ENCODE peak calls at places on chromosome 11, in five cellular contexts. N is uterus, Q is A549, J is stomach, C is IMR-90. T is an unnamed sample.

GRCh38 chr11:70364745-70365535 is 33.4 kb upstream of the CTTN start:
- DNase-seq in N (no peak), J (no peak), C (no peak), Q (no peak), T (no peak)

GRCh38 chr11:62558669-62559068 is 12.1 kb upstream of the AHNAK start:
- DNase-seq in C (no peak), N (no peak), J (no peak), Q (no peak), T (no peak)

GRCh38 chr11:110177057-110177397 is 83.8 kb downstream of the ZC3H12C start:
- DNase-seq in J (no peak), N (no peak), Q (no peak), C (no peak), T (no peak)

GRCh38 chr11:94129505-94130335 is 1.1 kb downstream of the PANX1 start:
- DNase-seq in C (peak; percentile 39), Q (no peak), N (no peak), J (no peak), T (no peak)

GRCh38 chr11:60367009-60367408 is 11.3 kb upstream of the MS4A7 start:
- DNase-seq in Q (no peak), N (no peak), J (no peak), C (no peak), T (no peak)

GRCh38 chr11:15757299-15757698 is 599.0 kb downstream of the SOX6 start:
- DNase-seq in N (no peak), J (no peak), C (no peak), Q (no peak), T (no peak)

GRCh38 chr11:110373061-110373702 is 56.6 kb upstream of the FDX1 start:
- DNase-seq in J (no peak), C (peak; percentile 60), N (no peak), Q (no peak), T (no peak)

GRCh38 chr11:29485641-29486040 is 531.2 kb downstream of the KCNA4 start:
- DNase-seq in N (no peak), C (peak; percentile 1), J (no peak), Q (no peak), T (no peak)

GRCh38 chr11:64253481-64253880 is 2.2 kb downstream of the PLCB3 start:
- DNase-seq in Q (no peak), J (no peak), C (no peak), N (no peak), T (no peak)

GRCh38 chr11:95764267-95764898 is 25.2 kb downstream of the FAM76B start:
- DNase-seq in Q (peak; percentile 13), C (peak; percentile 67), J (no peak), N (no peak), T (no peak)

GRCh38 chr11:35321532-35322320 is 97.6 kb downstream of the SLC1A2 start:
- DNase-seq in J (no peak), C (peak; percentile 69), Q (no peak), N (no peak), T (peak; percentile 77)

GRCh38 chr11:106077609-106078517 is at the start of gene AASDHPPT:
- DNase-seq in J (peak; percentile 34), Q (peak; percentile 1), N (no peak), C (peak; percentile 29), T (peak; percentile 43)

GRCh38 chr11:77617892-77618291 is 19.7 kb downstream of the CLNS1A start:
- DNase-seq in J (no peak), C (peak; percentile 31), N (no peak), Q (no peak), T (no peak)

GRCh38 chr11:77619576-77620198 is 17.9 kb downstream of the CLNS1A start:
- DNase-seq in C (peak; percentile 54), Q (peak; percentile 12), J (no peak), N (no peak), T (no peak)
- TF ChIP-seq POLR2A in C (no peak), Q (no peak), J (no peak), N (no peak), T (no peak)

GRCh38 chr11:18384157-18384641 is 10.2 kb upstream of the LDHA start:
- DNase-seq in N (peak; percentile 71), Q (peak; percentile 88), C (peak; percentile 79), J (peak; percentile 63), T (peak; percentile 79)
- H3K4me3 ChIP-seq in N (no peak overlapping the region), Q (no peak overlapping the region), C (no peak overlapping the region), J (no peak overlapping the region), T (no peak overlapping the region)

GRCh38 chr11:112017538-112017937 is 7.7 kb upstream of the DLAT start:
- DNase-seq in J (no peak), N (no peak), C (peak; percentile 78), Q (no peak), T (peak; percentile 73)
- H3K27ac ChIP-seq in J (peak overlapping the region; percentile 78), N (no peak overlapping the region), C (peak overlapping the region; percentile 13), Q (no peak overlapping the region), T (no peak overlapping the region)

DNA sequence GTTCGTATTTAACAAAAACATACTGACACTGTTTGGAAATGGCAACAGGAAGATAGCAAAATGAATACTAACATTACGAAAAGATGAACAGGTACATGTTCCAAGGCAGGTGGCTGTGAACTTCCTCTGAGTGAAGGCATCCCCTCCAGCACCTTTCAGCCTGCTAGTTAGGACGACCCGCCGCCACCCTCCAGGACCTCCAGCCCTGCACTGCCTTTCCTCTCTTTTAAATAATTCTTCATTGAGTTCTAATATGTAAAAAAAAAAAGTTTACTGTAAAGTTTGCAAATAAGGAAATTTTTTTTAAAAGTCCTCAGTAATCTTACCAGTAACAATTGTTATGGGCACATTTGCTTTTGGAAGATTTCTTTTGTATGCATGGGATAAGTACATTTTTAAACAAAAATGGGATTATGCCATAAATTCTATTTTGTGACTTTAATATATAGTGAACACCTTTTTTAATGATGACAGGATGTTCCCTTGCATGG is 6.0 kb downstream of the NEAT1 start:
- DNase-seq in J (peak; percentile 65), N (peak; percentile 27), Q (no peak), C (no peak), T (peak; percentile 70)
- TF ChIP-seq POLR2A in J (no peak), N (peak; percentile 9), Q (peak; percentile 25), C (peak; percentile 17), T (no peak)

GRCh38 chr11:11977206-11977938 is 31.1 kb downstream of the DKK3 start:
- DNase-seq in J (peak; percentile 74), N (peak; percentile 84), C (peak; percentile 96), Q (peak; percentile 71), T (peak; percentile 61)
- H3K4me3 ChIP-seq in J (no peak overlapping the region), N (no peak overlapping the region), C (no peak overlapping the region), Q (peak overlapping the region; percentile 14), T (no peak overlapping the region)

T was measured in body of pancreas.